ENCODE peak calls at places on chromosomes 7 and 10, in nine cellular contexts. N is endodermal cell, T is fibroblast of lung, R is upper lobe of right lung, P is left ventricle myocardium inferior, M is colonic mucosa, W is right lobe of liver, C is Peyer's patch, A is pancreas. S is an unnamed sample.

GRCh38 chr10:50447691-50448090 is 176.1 kb downstream of the SGMS1 start:
- DNase-seq in N (no peak), T (peak; percentile 31), R (no peak), P (no peak), M (no peak), W (no peak), C (no peak), A (no peak), S (no peak)

GRCh38 chr7:49099587-49100326 is 175.4 kb downstream of the CDC14C start:
- DNase-seq in N (peak; percentile 61), T (no peak), R (no peak), P (no peak), M (no peak), W (no peak), C (no peak), A (no peak), S (no peak)

GRCh38 chr7:108561047-108561619 is 8.4 kb downstream of the THAP5 start:
- DNase-seq in N (no peak), T (peak; percentile 32), R (no peak), P (no peak), M (no peak), W (no peak), C (no peak), A (no peak), S (no peak)

GRCh38 chr10:127338391-127339108 is 142.2 kb upstream of the INSYN2A start:
- DNase-seq in N (no peak), T (peak; percentile 65), R (no peak), P (no peak), M (no peak), W (no peak), C (no peak), A (no peak), S (no peak)

GRCh38 chr10:124621637-124622036 is 122.5 kb downstream of the FAM53B start:
- DNase-seq in N (no peak), T (no peak), R (no peak), P (no peak), M (no peak), W (no peak), C (no peak), A (no peak), S (peak; percentile 78)

GRCh38 chr10:71604324-71605018 is 115.1 kb downstream of the C10orf105 start:
- DNase-seq in N (no peak), T (peak; percentile 16), R (no peak), P (no peak), M (peak; percentile 82), W (no peak), C (no peak), A (no peak), S (no peak)

GRCh38 chr10:48243487-48243886 is 31.0 kb downstream of the FRMPD2 start:
- DNase-seq in N (peak; percentile 45), T (no peak), R (no peak), P (no peak), M (no peak), W (no peak), C (no peak), A (no peak), S (no peak)

GRCh38 chr10:72693599-72693915 is 1.6 kb downstream of the MCU start:
- DNase-seq in N (no peak), T (peak; percentile 36), R (no peak), P (no peak), M (no peak), W (no peak), C (no peak), A (no peak), S (no peak)

GRCh38 chr7:364536-364935 is 74.6 kb downstream of the FOXL3 start:
- DNase-seq in N (no peak), T (no peak), R (peak; percentile 31), P (peak; percentile 8), M (no peak), W (peak; percentile 22), C (no peak), A (no peak), S (no peak)

GRCh38 chr7:367351-367841 is 77.4 kb downstream of the FOXL3 start:
- DNase-seq in N (no peak), T (no peak), R (peak; percentile 52), P (peak; percentile 5), M (no peak), W (peak; percentile 37), C (no peak), A (peak; percentile 39), S (no peak)

GRCh38 chr7:366171-366916 is 76.4 kb downstream of the FOXL3 start:
- DNase-seq in N (no peak), T (peak; percentile 15), R (peak; percentile 47), P (no peak), M (no peak), W (no peak), C (no peak), A (no peak), S (no peak)

GRCh38 chr7:363626-364025 is 73.7 kb downstream of the FOXL3 start:
- DNase-seq in N (no peak), T (no peak), R (peak; percentile 54), P (peak; percentile 9), M (no peak), W (peak; percentile 38), C (no peak), A (peak; percentile 27), S (no peak)

DNA sequence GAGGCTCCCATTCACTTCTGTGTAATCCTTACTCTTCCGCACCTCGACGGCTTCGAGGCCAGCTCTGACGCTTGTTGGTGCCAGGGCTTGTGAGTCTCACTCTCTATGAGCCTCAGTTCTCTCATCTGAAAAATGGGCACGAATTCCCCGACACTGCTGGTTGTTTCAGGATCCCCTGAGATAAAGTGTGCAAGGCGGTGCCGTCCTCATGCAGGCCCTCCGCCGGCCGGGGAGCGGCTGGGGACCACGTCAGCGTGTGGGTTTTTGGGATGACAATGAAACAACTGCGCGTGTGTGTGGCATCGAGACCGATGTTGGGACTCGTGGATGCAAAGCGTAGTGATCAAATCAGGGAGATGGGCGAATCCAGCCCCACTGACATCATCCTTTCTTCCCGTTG is 75.6 kb downstream of the FOXL3 start:
- DNase-seq in N (no peak), T (no peak), R (peak; percentile 26), P (peak; percentile 5), M (no peak), W (peak; percentile 31), C (no peak), A (peak; percentile 8), S (no peak)
- H3K4me3 ChIP-seq in N (no peak overlapping the region), T (no peak overlapping the region), R (no peak overlapping the region), P (no peak overlapping the region), M (no peak overlapping the region), W (no peak overlapping the region), C (no peak overlapping the region), A (no peak overlapping the region), S (no peak overlapping the region)

GRCh38 chr7:152136623-152137022 is 111.1 kb downstream of the GALNT11 start:
- DNase-seq in N (no peak), T (peak; percentile 72), R (no peak), P (no peak), M (no peak), W (no peak), C (no peak), A (no peak), S (no peak)

GRCh38 chr7:152133804-152134203 is 108.3 kb downstream of the GALNT11 start:
- DNase-seq in N (no peak), T (no peak), R (no peak), P (no peak), M (no peak), W (no peak), C (no peak), A (no peak), S (no peak)

GRCh38 chr7:152140067-152140466 is 114.6 kb downstream of the GALNT11 start:
- DNase-seq in N (no peak), T (no peak), R (no peak), P (no peak), M (no peak), W (no peak), C (no peak), A (no peak), S (no peak)

GRCh38 chr7:152140560-152140959 is 115.1 kb downstream of the GALNT11 start:
- DNase-seq in N (no peak), T (no peak), R (no peak), P (no peak), M (no peak), W (no peak), C (no peak), A (no peak), S (no peak)

DNA sequence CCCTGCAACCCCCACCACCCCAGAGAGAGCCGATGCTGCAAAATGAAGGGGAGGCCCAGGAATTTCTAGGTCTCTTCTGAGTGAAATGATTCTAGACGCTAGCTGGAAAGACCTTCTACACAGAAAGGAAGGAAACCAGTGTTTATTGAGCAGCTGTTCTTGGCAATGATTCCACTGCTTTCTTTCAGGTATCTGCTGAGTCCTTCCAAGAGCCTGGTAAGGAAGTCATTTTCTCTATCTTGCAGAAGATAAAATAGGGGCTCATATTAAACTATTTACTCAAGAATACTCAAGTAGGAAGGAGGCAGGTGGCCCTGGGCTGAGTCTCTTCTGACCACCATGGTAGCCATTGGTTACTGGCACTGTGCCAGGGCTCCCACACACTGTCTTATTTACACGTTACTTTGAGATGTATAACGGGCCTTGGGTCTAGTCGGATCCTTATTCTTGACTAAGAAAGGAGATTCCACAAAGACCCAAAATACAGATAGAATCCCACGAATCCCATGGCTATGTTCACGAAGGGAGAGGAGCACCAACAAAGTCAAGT is 112.1 kb downstream of the GALNT11 start:
- DNase-seq in N (no peak), T (peak; percentile 20), R (no peak), P (no peak), M (no peak), W (no peak), C (no peak), A (peak; percentile 37), S (no peak)
- H3K27ac ChIP-seq in N (peak overlapping the region; percentile 69), T (no peak overlapping the region), R (no peak overlapping the region), P (peak overlapping the region; percentile 58), M (no peak overlapping the region), W (no peak overlapping the region), C (no peak overlapping the region), A (no peak overlapping the region), S (peak overlapping the region; percentile 61)

GRCh38 chr10:119940487-119940886 is 48.0 kb downstream of the SEC23IP start:
- DNase-seq in N (no peak), T (peak; percentile 65), R (no peak), P (no peak), M (no peak), W (no peak), C (no peak), A (no peak), S (no peak)
- TF ChIP-seq CTCF in N (no peak), T (no peak), R (no peak), P (no peak), M (no peak), W (no peak), C (no peak), A (no peak), S (no peak)

GRCh38 chr7:5695709-5696345 is 85.6 kb downstream of the RNF216 start:
- DNase-seq in N (no peak), T (no peak), R (no peak), P (no peak), M (no peak), W (no peak), C (no peak), A (no peak), S (no peak)

GRCh38 chr7:5693529-5693928 is 87.9 kb downstream of the RNF216 start:
- DNase-seq in N (no peak), T (peak; percentile 67), R (no peak), P (no peak), M (no peak), W (no peak), C (peak; percentile 72), A (no peak), S (no peak)

GRCh38 chr7:5696346-5697100 is 84.9 kb downstream of the RNF216 start:
- DNase-seq in N (no peak), T (no peak), R (no peak), P (no peak), M (no peak), W (no peak), C (no peak), A (no peak), S (no peak)

GRCh38 chr7:5694221-5694754 is 87.2 kb downstream of the RNF216 start:
- DNase-seq in N (no peak), T (peak; percentile 97), R (no peak), P (no peak), M (no peak), W (no peak), C (no peak), A (no peak), S (no peak)

GRCh38 chr7:5695037-5695708 is 86.3 kb downstream of the RNF216 start:
- DNase-seq in N (no peak), T (peak; percentile 98), R (no peak), P (no peak), M (no peak), W (no peak), C (peak; percentile 72), A (no peak), S (peak; percentile 71)
- H3K4me3 ChIP-seq in N (no peak overlapping the region), T (peak overlapping the region; percentile 25), R (peak overlapping the region; percentile 25), P (peak overlapping the region; percentile 50), M (peak overlapping the region; percentile 12), W (no peak overlapping the region), C (peak overlapping the region; percentile 26), A (no peak overlapping the region), S (peak overlapping the region; percentile 33)